ENCODE peak calls at places on chromosomes 4 and X, in ten cellular contexts. One of them, this sample, is unnamed.

GRCh38 chr4:158243071-158243470 is 32.8 kb downstream of the TMEM144 start:
- DNase-seq in hepatocyte: no peak
- DNase-seq in heart left ventricle: no peak
- DNase-seq in body of pancreas: no peak
- DNase-seq in GM23248: no peak
- DNase-seq in PC-3: no peak
- DNase-seq in colonic mucosa: no peak
- DNase-seq in suprapubic skin: no peak
- DNase-seq in lung: no peak
- DNase-seq in tibial artery: no peak
- DNase-seq in this sample: no peak

GRCh38 chrX:6210230-6210629 is 18.4 kb downstream of the NLGN4X start:
- DNase-seq in hepatocyte: no peak
- DNase-seq in heart left ventricle: no peak
- DNase-seq in body of pancreas: no peak
- DNase-seq in GM23248: no peak
- DNase-seq in PC-3: no peak
- DNase-seq in colonic mucosa: no peak
- DNase-seq in suprapubic skin: no peak
- DNase-seq in lung: no peak
- DNase-seq in tibial artery: no peak
- DNase-seq in this sample: no peak

GRCh38 chr4:163048447-163048846 is 118.2 kb downstream of the NAF1 start:
- DNase-seq in hepatocyte: peak
- DNase-seq in heart left ventricle: no peak
- DNase-seq in body of pancreas: peak
- DNase-seq in GM23248: peak
- DNase-seq in PC-3: peak
- DNase-seq in colonic mucosa: no peak
- DNase-seq in suprapubic skin: no peak
- DNase-seq in lung: no peak
- DNase-seq in tibial artery: no peak
- DNase-seq in this sample: peak

GRCh38 chrX:102845020-102845419 is 92.1 kb upstream of the RAB40AL start:
- DNase-seq in hepatocyte: no peak
- DNase-seq in heart left ventricle: no peak
- DNase-seq in body of pancreas: no peak
- DNase-seq in GM23248: no peak
- DNase-seq in PC-3: no peak
- DNase-seq in colonic mucosa: no peak
- DNase-seq in suprapubic skin: no peak
- DNase-seq in lung: no peak
- DNase-seq in tibial artery: no peak
- DNase-seq in this sample: no peak

GRCh38 chrX:1106478-1107210 is 105.8 kb downstream of the CRLF2 start:
- DNase-seq in hepatocyte: no peak
- DNase-seq in heart left ventricle: no peak
- DNase-seq in body of pancreas: no peak
- DNase-seq in GM23248: no peak
- DNase-seq in PC-3: no peak
- DNase-seq in colonic mucosa: no peak
- DNase-seq in suprapubic skin: peak
- DNase-seq in lung: no peak
- DNase-seq in tibial artery: no peak
- DNase-seq in this sample: no peak

GRCh38 chr4:142416711-142417275 is 429.3 kb downstream of the INPP4B start:
- DNase-seq in hepatocyte: no peak
- DNase-seq in heart left ventricle: no peak
- DNase-seq in body of pancreas: no peak
- DNase-seq in GM23248: peak
- DNase-seq in PC-3: peak
- DNase-seq in colonic mucosa: no peak
- DNase-seq in suprapubic skin: no peak
- DNase-seq in lung: no peak
- DNase-seq in tibial artery: no peak
- DNase-seq in this sample: peak

GRCh38 chr4:165382640-165383039 is 3.8 kb downstream of the CPE start:
- DNase-seq in hepatocyte: no peak
- DNase-seq in heart left ventricle: no peak
- DNase-seq in body of pancreas: no peak
- DNase-seq in GM23248: no peak
- DNase-seq in PC-3: no peak
- DNase-seq in colonic mucosa: no peak
- DNase-seq in suprapubic skin: no peak
- DNase-seq in lung: no peak
- DNase-seq in tibial artery: no peak
- DNase-seq in this sample: no peak

GRCh38 chr4:52982246-52982950 is 120.3 kb downstream of the RASL11B start:
- DNase-seq in hepatocyte: peak
- DNase-seq in heart left ventricle: no peak
- DNase-seq in body of pancreas: peak
- DNase-seq in GM23248: peak
- DNase-seq in PC-3: peak
- DNase-seq in colonic mucosa: no peak
- DNase-seq in suprapubic skin: no peak
- DNase-seq in lung: no peak
- DNase-seq in tibial artery: no peak
- DNase-seq in this sample: peak

GRCh38 chr4:100289530-100289888 is 99.2 kb upstream of the DDIT4L start:
- DNase-seq in hepatocyte: no peak
- DNase-seq in heart left ventricle: no peak
- DNase-seq in body of pancreas: no peak
- DNase-seq in GM23248: peak
- DNase-seq in PC-3: peak
- DNase-seq in colonic mucosa: no peak
- DNase-seq in suprapubic skin: no peak
- DNase-seq in lung: no peak
- DNase-seq in tibial artery: no peak
- DNase-seq in this sample: no peak
- H3K27ac ChIP-seq in hepatocyte: no peak
- H3K27ac ChIP-seq in heart left ventricle: no peak
- H3K27ac ChIP-seq in body of pancreas: no peak
- H3K27ac ChIP-seq in GM23248: peak
- H3K27ac ChIP-seq in PC-3: no peak
- H3K27ac ChIP-seq in colonic mucosa: no peak
- H3K27ac ChIP-seq in suprapubic skin: no peak
- H3K27ac ChIP-seq in lung: no peak
- H3K27ac ChIP-seq in tibial artery: no peak
- H3K27ac ChIP-seq in this sample: peak

DNA sequence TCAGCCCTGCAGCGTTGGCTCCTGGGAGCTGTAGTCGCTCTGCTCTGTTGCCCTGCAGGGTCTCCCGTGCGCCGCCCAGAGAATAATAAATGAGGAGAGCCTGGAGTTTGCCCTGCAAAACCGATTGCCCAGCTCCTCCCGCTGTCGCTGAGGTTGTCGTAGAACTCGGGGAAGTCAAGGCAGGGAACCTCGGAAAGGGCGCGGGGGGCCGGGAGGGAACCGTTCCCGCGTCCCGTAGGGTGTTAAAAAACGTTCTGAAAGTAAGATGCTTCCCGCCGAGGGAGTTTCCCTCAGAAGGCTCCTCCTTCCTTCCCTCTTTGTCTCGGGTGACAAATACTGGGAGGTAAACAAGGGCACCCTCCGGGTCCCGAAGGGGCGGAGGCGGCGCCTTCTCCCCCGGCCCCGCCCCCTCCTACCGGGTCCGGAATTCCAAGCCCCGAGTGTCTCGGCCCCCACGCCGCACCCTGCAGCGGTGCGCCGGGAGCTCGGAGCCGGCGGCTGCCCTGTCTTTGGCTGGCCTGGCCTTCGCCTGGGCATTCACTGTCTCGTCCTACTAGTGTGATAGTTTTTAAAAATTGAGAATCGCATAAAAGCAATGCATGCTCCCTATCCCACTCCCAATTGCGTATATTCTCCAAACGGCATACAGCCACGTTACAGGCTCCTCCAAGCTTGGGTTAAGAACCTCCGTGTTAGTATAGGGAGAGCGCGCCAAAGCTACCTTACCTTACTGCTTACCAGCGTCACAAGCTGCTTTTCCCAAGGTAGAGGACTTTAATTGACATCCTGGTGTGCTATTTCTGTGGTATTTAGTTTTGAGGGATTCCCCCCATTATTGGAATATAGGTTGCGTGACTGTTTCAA is 965 bp upstream of the HMGB2 start:
- DNase-seq in hepatocyte: peak
- DNase-seq in heart left ventricle: peak
- DNase-seq in body of pancreas: peak
- DNase-seq in GM23248: peak
- DNase-seq in PC-3: peak
- DNase-seq in colonic mucosa: peak
- DNase-seq in suprapubic skin: no peak
- DNase-seq in lung: peak
- DNase-seq in tibial artery: peak
- DNase-seq in this sample: peak
- H3K27ac ChIP-seq in hepatocyte: peak
- H3K27ac ChIP-seq in heart left ventricle: peak
- H3K27ac ChIP-seq in body of pancreas: peak
- H3K27ac ChIP-seq in GM23248: peak
- H3K27ac ChIP-seq in PC-3: peak
- H3K27ac ChIP-seq in colonic mucosa: peak
- H3K27ac ChIP-seq in suprapubic skin: peak
- H3K27ac ChIP-seq in lung: peak
- H3K27ac ChIP-seq in tibial artery: peak
- H3K27ac ChIP-seq in this sample: peak

GRCh38 chr4:8273450-8273849 is 3.9 kb downstream of the HTRA3 start:
- DNase-seq in hepatocyte: no peak
- DNase-seq in heart left ventricle: no peak
- DNase-seq in body of pancreas: no peak
- DNase-seq in GM23248: no peak
- DNase-seq in PC-3: no peak
- DNase-seq in colonic mucosa: no peak
- DNase-seq in suprapubic skin: no peak
- DNase-seq in lung: no peak
- DNase-seq in tibial artery: no peak
- DNase-seq in this sample: no peak

GRCh38 chr4:8271821-8272220 is 2.3 kb downstream of the HTRA3 start:
- DNase-seq in hepatocyte: no peak
- DNase-seq in heart left ventricle: peak
- DNase-seq in body of pancreas: no peak
- DNase-seq in GM23248: no peak
- DNase-seq in PC-3: no peak
- DNase-seq in colonic mucosa: no peak
- DNase-seq in suprapubic skin: no peak
- DNase-seq in lung: no peak
- DNase-seq in tibial artery: no peak
- DNase-seq in this sample: no peak

GRCh38 chr4:8274066-8274652 is 4.6 kb downstream of the HTRA3 start:
- DNase-seq in hepatocyte: no peak
- DNase-seq in heart left ventricle: peak
- DNase-seq in body of pancreas: no peak
- DNase-seq in GM23248: no peak
- DNase-seq in PC-3: no peak
- DNase-seq in colonic mucosa: no peak
- DNase-seq in suprapubic skin: no peak
- DNase-seq in lung: no peak
- DNase-seq in tibial artery: no peak
- DNase-seq in this sample: no peak

GRCh38 chr4:8270912-8271815 is 1.6 kb downstream of the HTRA3 start:
- DNase-seq in hepatocyte: no peak
- DNase-seq in heart left ventricle: peak
- DNase-seq in body of pancreas: no peak
- DNase-seq in GM23248: peak
- DNase-seq in PC-3: no peak
- DNase-seq in colonic mucosa: no peak
- DNase-seq in suprapubic skin: no peak
- DNase-seq in lung: no peak
- DNase-seq in tibial artery: no peak
- DNase-seq in this sample: peak

DNA sequence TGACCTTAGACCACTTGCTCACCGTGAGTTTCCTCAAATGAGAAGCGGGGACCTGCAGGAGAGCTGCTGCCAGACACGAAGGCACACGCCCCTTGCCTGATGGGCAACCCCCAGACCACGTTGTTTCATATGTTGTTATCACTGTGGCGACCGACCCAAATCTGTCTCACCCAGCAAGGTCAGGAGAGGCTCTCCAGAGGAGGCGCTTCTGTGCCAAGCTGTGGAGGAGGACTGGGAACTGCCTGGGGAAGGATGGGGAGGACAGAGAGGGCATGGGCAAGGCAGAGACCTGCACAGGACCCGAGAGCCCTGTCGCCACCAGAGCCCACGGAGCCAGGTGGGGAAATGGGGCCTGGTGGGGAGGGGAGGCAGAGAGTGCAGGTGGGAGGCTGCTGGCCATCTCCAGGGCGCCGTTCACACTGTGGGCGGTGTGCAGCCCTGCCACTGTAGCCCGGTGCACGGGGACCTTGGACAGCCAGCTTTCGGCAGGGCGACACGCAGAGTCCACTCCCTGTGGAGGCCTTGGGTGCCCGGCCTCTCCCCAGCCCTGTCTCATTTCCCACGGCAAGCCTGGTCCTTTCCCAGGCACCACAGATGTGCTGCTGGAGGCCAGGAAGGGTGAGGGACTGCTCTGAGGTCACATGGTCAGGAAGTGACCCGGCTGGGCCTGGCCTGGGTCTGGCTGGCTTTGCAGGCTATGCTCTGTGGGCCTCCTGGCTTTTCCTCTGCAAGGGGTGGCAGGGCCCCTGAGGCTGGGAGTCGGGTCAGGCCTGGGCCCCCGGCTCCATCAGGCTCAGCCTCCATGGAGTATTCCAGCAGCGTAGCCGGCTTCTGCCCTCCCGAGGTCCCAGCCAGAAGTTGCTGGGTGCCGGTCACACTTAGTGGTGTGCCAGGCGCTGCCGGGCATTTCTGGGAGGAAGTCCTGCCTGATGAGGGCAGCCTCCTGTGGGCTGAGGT is 3.2 kb downstream of the HTRA3 start:
- DNase-seq in hepatocyte: no peak
- DNase-seq in heart left ventricle: peak
- DNase-seq in body of pancreas: no peak
- DNase-seq in GM23248: no peak
- DNase-seq in PC-3: no peak
- DNase-seq in colonic mucosa: no peak
- DNase-seq in suprapubic skin: no peak
- DNase-seq in lung: no peak
- DNase-seq in tibial artery: no peak
- DNase-seq in this sample: peak
- H3K27ac ChIP-seq in hepatocyte: no peak
- H3K27ac ChIP-seq in heart left ventricle: peak
- H3K27ac ChIP-seq in body of pancreas: no peak
- H3K27ac ChIP-seq in GM23248: no peak
- H3K27ac ChIP-seq in PC-3: no peak
- H3K27ac ChIP-seq in colonic mucosa: peak
- H3K27ac ChIP-seq in suprapubic skin: peak
- H3K27ac ChIP-seq in lung: peak
- H3K27ac ChIP-seq in tibial artery: no peak
- H3K27ac ChIP-seq in this sample: no peak

GRCh38 chr4:185992585-185992984 is 76.4 kb upstream of the TLR3 start:
- DNase-seq in hepatocyte: no peak
- DNase-seq in heart left ventricle: no peak
- DNase-seq in body of pancreas: no peak
- DNase-seq in GM23248: no peak
- DNase-seq in PC-3: no peak
- DNase-seq in colonic mucosa: no peak
- DNase-seq in suprapubic skin: no peak
- DNase-seq in lung: no peak
- DNase-seq in tibial artery: no peak
- DNase-seq in this sample: no peak
- H3K27ac ChIP-seq in hepatocyte: no peak
- H3K27ac ChIP-seq in heart left ventricle: no peak
- H3K27ac ChIP-seq in body of pancreas: no peak
- H3K27ac ChIP-seq in GM23248: no peak
- H3K27ac ChIP-seq in PC-3: no peak
- H3K27ac ChIP-seq in colonic mucosa: no peak
- H3K27ac ChIP-seq in suprapubic skin: no peak
- H3K27ac ChIP-seq in lung: no peak
- H3K27ac ChIP-seq in tibial artery: peak
- H3K27ac ChIP-seq in this sample: no peak

This sample was measured in mesenchymal stem cell.